ENCODE peak calls at places on chromosomes 13 and 19, in six cellular contexts. F is PC-3, Q is GM23338, P is mesenchymal stem cell, K is fibroblast of lung, M is astrocyte. T is an unnamed sample.

GRCh38 chr13:54913668-54914067 is 1885.1 kb downstream of the OLFM4 start:
- DNase-seq in K (no peak), P (no peak), F (no peak), M (no peak), Q (no peak), T (no peak)

GRCh38 chr13:106649495-106649894 is 81.6 kb upstream of the ARGLU1 start:
- DNase-seq in K (peak), Q (no peak), F (peak), P (no peak), M (peak), T (no peak)

GRCh38 chr13:98368019-98368418 is 190.9 kb upstream of the RNF113B start:
- DNase-seq in P (peak), K (peak), F (no peak), Q (no peak), M (peak), T (no peak)

GRCh38 chr13:39273953-39274352 is 235.7 kb downstream of the NHLRC3 start:
- DNase-seq in K (peak), Q (peak), M (no peak), P (no peak), F (peak), T (no peak)

GRCh38 chr19:50475101-50475568 is 1.2 kb upstream of the EMC10 start:
- DNase-seq in Q (no peak), F (no peak), K (no peak), M (no peak), P (no peak), T (no peak)

GRCh38 chr13:111623743-111624505 is 303.5 kb downstream of the TEX29 start:
- DNase-seq in K (no peak), Q (no peak), M (no peak), F (no peak), P (no peak), T (no peak)

GRCh38 chr13:70964124-70964523 is 855.9 kb upstream of the KLHL1 start:
- DNase-seq in P (no peak), K (peak), F (peak), Q (no peak), M (no peak), T (no peak)

GRCh38 chr13:78409172-78409571 is 194.2 kb downstream of the POU4F1 start:
- DNase-seq in F (no peak), M (no peak), K (no peak), P (no peak), Q (peak), T (peak)

GRCh38 chr13:113087923-113088690 is 17.5 kb upstream of the F7 start:
- DNase-seq in F (no peak), Q (no peak), M (no peak), K (no peak), P (no peak), T (no peak)

GRCh38 chr13:23996456-23996855 is 99.2 kb upstream of the C1QTNF9B start:
- DNase-seq in K (no peak), P (no peak), F (peak), M (no peak), Q (no peak), T (no peak)

DNA sequence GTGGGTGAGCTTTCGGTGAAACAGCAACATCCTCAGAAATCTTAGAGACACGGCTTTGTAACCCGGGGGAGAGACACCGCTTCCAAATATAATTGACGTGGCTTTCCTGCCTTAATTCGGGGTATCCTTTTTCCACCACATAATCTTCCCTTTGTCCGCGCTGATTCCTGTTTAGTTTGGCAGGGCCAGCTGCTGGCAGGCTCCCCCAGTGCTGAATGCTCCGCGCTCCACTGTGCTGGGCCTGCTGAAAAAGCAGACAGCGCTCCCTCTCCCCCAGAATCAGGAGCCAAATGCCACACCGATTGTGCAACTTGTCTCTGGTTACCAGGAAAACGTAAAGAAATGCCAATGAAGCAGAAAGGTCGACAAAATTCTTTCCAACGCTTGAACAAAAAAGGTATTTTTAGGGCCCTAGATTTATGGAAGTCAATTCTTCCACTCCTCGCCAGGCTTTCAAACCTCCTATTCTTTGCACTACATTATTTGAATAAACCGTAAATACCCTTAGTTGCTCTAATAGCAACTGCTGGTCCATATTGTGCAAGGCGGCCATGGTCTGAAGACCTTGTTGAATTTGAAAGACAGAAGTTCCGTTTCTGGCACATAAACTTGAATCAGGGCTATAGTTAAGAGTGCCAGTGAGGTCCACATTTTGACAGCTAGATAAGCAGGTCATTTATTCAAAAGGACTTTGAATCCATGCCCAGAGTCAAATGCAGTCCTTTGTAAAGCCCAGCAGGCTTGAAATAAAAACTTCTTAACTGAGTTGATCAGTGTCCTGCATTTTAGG is 206.7 kb upstream of the RFC3 start:
- DNase-seq in M (peak), Q (peak), F (no peak), P (no peak), K (peak), T (no peak)
- H3K4me2 ChIP-seq in M (peak), Q (no peak), F (no peak), P (peak), K (peak), T (no peak)

GRCh38 chr19:29878973-29879654 is 62.9 kb upstream of the URI1 start:
- DNase-seq in P (no peak), K (peak), Q (peak), F (peak), M (peak), T (peak)
- H3K4me3 ChIP-seq in P (no peak), K (no peak), Q (no peak), F (no peak), M (no peak), T (no peak)

GRCh38 chr19:46551175-46551574 is 50.0 kb upstream of the CALM3 start:
- DNase-seq in Q (no peak), M (no peak), P (no peak), K (no peak), F (no peak), T (no peak)
- H3K4me2 ChIP-seq in Q (no peak), M (no peak), P (no peak), K (no peak), F (no peak), T (no peak)

GRCh38 chr13:42832341-42833153 is 51.2 kb downstream of the FAM216B start:
- DNase-seq in M (peak), K (peak), Q (no peak), F (peak), P (peak), T (no peak)
- H3K4me3 ChIP-seq in M (no peak), K (no peak), Q (no peak), F (peak), P (peak), T (no peak)

GRCh38 chr19:36838784-36839324 is 667 bp upstream of the ZNF790 start:
- DNase-seq in F (no peak), P (no peak), Q (no peak), M (peak), K (no peak), T (no peak)
- H3K4me2 ChIP-seq in F (peak), P (peak), Q (peak), M (peak), K (peak), T (no peak)

GRCh38 chr19:48963371-48964204 is 1.5 kb upstream of the FTL start:
- DNase-seq in K (peak), Q (peak), F (peak), P (peak), M (peak), T (peak)

GRCh38 chr19:48964205-48965032 is 690 bp upstream of the FTL start:
- DNase-seq in P (peak), F (no peak), M (peak), K (peak), Q (peak), T (no peak)

GRCh38 chr19:48961673-48962028 is 3.5 kb upstream of the FTL start:
- DNase-seq in F (no peak), P (no peak), K (no peak), M (no peak), Q (no peak), T (no peak)

GRCh38 chr19:48962029-48962848 is 2.9 kb upstream of the FTL start:
- DNase-seq in P (peak), F (peak), K (peak), Q (peak), M (no peak), T (peak)

GRCh38 chr19:48962849-48963165 is 2.3 kb upstream of the FTL start:
- DNase-seq in P (no peak), Q (peak), M (no peak), K (no peak), F (no peak), T (no peak)
- H3K4me3 ChIP-seq in P (no peak), Q (no peak), M (no peak), K (no peak), F (no peak), T (peak)

T was measured in MM.1S.